ENCODE peak calls at places on chromosomes 2 and 18, in six cellular contexts. R, V, W, T, K and Y are unnamed samples.

GRCh38 chr2:43347751-43348150 is 121.3 kb upstream of the ZFP36L2 start:
- DNase-seq in R (no peak), V (no peak), W (no peak), T (no peak), K (no peak), Y (no peak)

GRCh38 chr2:236656721-236657120 is 87.1 kb downstream of the ACKR3 start:
- DNase-seq in R (no peak), V (no peak), W (no peak), T (no peak), K (peak), Y (peak)

GRCh38 chr18:63736856-63737255 is 34.1 kb downstream of the SERPINB11 start:
- DNase-seq in R (no peak), V (no peak), W (no peak), T (no peak), K (no peak), Y (no peak)

GRCh38 chr2:33104726-33105125 is 158.0 kb downstream of the LTBP1 start:
- DNase-seq in R (no peak), V (no peak), W (peak), T (no peak), K (no peak), Y (no peak)

GRCh38 chr2:61750624-61751023 is 103.2 kb downstream of the FAM161A start:
- DNase-seq in R (no peak), V (no peak), W (no peak), T (no peak), K (no peak), Y (no peak)

GRCh38 chr18:35582310-35582682 is 756 bp downstream of the GALNT1 start:
- DNase-seq in R (no peak), V (no peak), W (no peak), T (no peak), K (no peak), Y (no peak)

GRCh38 chr2:164420787-164421186 is 200.5 kb downstream of the GRB14 start:
- DNase-seq in R (no peak), V (no peak), W (no peak), T (no peak), K (no peak), Y (no peak)

GRCh38 chr2:152387046-152387445 is 52.1 kb downstream of the FMNL2 start:
- DNase-seq in R (no peak), V (no peak), W (no peak), T (no peak), K (no peak), Y (no peak)

GRCh38 chr2:196263181-196263747 is 91.9 kb upstream of the STK17B start:
- DNase-seq in R (no peak), V (peak), W (no peak), T (no peak), K (no peak), Y (no peak)

GRCh38 chr2:128457006-128457604 is 138.4 kb upstream of the HS6ST1 start:
- DNase-seq in R (peak), V (no peak), W (peak), T (no peak), K (peak), Y (peak)

GRCh38 chr2:84821806-84822205 is 59.1 kb downstream of the TRABD2A start:
- DNase-seq in R (no peak), V (no peak), W (no peak), T (no peak), K (no peak), Y (no peak)

GRCh38 chr2:33469238-33469637 is 7.2 kb upstream of the RASGRP3 start:
- DNase-seq in R (no peak), V (no peak), W (no peak), T (no peak), K (no peak), Y (no peak)

GRCh38 chr2:23803275-23803964 is 123.5 kb downstream of the ATAD2B start:
- DNase-seq in R (no peak), V (no peak), W (no peak), T (no peak), K (no peak), Y (no peak)

GRCh38 chr2:121955313-121956211 is 200.1 kb downstream of the TSN start:
- DNase-seq in R (no peak), V (no peak), W (no peak), T (no peak), K (no peak), Y (no peak)

GRCh38 chr2:64857581-64858471 is 131.4 kb upstream of the SLC1A4 start:
- DNase-seq in R (no peak), V (no peak), W (peak), T (peak), K (no peak), Y (no peak)

GRCh38 chr2:9378433-9379371 is 44.6 kb downstream of the ITGB1BP1 start:
- DNase-seq in R (no peak), V (no peak), W (no peak), T (peak), K (no peak), Y (peak)

GRCh38 chr18:79568543-79569205 is 110.9 kb upstream of the CTDP1 start:
- DNase-seq in R (peak), V (no peak), W (no peak), T (peak), K (peak), Y (peak)

GRCh38 chr2:30306522-30306921 is 75.2 kb downstream of the LBH start:
- DNase-seq in R (no peak), V (no peak), W (no peak), T (no peak), K (no peak), Y (no peak)

GRCh38 chr2:67641709-67642397 is 244.7 kb downstream of the ETAA1 start:
- DNase-seq in R (no peak), V (no peak), W (no peak), T (no peak), K (no peak), Y (no peak)

GRCh38 chr2:188450740-188451480 is 159.2 kb downstream of the GULP1 start:
- DNase-seq in R (no peak), V (no peak), W (no peak), T (no peak), K (no peak), Y (no peak)

GRCh38 chr2:8602809-8603208 is 79.0 kb upstream of the ID2 start:
- DNase-seq in R (no peak), V (peak), W (no peak), T (no peak), K (no peak), Y (no peak)

GRCh38 chr18:54737986-54738385 is 90.3 kb upstream of the RAB27B start:
- DNase-seq in R (no peak), V (no peak), W (no peak), T (no peak), K (no peak), Y (no peak)

GRCh38 chr2:160156665-160157064 is 43.4 kb downstream of the ITGB6 start:
- DNase-seq in R (no peak), V (no peak), W (no peak), T (no peak), K (no peak), Y (no peak)

GRCh38 chr2:239910851-239911629 is 114.1 kb downstream of the NDUFA10 start:
- DNase-seq in R (no peak), V (peak), W (no peak), T (no peak), K (peak), Y (no peak)

GRCh38 chr2:172358784-172359556 is 68.4 kb upstream of the ITGA6 start:
- DNase-seq in R (no peak), V (no peak), W (no peak), T (no peak), K (no peak), Y (no peak)

GRCh38 chr2:55168221-55169154 is 63.6 kb downstream of the CLHC1 start:
- DNase-seq in R (peak), V (peak), W (peak), T (peak), K (no peak), Y (no peak)

GRCh38 chr2:239311132-239312040 is 89.4 kb downstream of the HDAC4 start:
- DNase-seq in R (peak), V (no peak), W (no peak), T (peak), K (peak), Y (peak)

GRCh38 chr2:133477614-133477990 is 90.7 kb downstream of the NCKAP5 start:
- DNase-seq in R (no peak), V (no peak), W (no peak), T (no peak), K (no peak), Y (no peak)

GRCh38 chr2:223800908-223801307 is 36.5 kb downstream of the AP1S3 start:
- DNase-seq in R (no peak), V (no peak), W (no peak), T (no peak), K (no peak), Y (no peak)

GRCh38 chr2:23617167-23617787 is 232.3 kb downstream of the KLHL29 start:
- DNase-seq in R (no peak), V (no peak), W (no peak), T (peak), K (peak), Y (no peak)

GRCh38 chr2:112161431-112162145 is 23.4 kb downstream of the FBLN7 start:
- DNase-seq in R (no peak), V (no peak), W (no peak), T (no peak), K (no peak), Y (peak)

GRCh38 chr2:38095996-38096861 is 20.3 kb upstream of the CYP1B1 start:
- DNase-seq in R (no peak), V (peak), W (peak), T (no peak), K (no peak), Y (no peak)

GRCh38 chr2:207135801-207136457 is 29.8 kb downstream of the KLF7 start:
- DNase-seq in R (no peak), V (peak), W (no peak), T (no peak), K (no peak), Y (no peak)

GRCh38 chr2:160956243-160956802 is 203.9 kb upstream of the TANK start:
- DNase-seq in R (no peak), V (no peak), W (no peak), T (peak), K (no peak), Y (peak)

GRCh38 chr2:52084760-52085159 is 1052.8 kb upstream of the NRXN1 start:
- DNase-seq in R (no peak), V (no peak), W (no peak), T (no peak), K (no peak), Y (no peak)

GRCh38 chr2:20496942-20497341 is 50.1 kb downstream of the RHOB start:
- DNase-seq in R (no peak), V (no peak), W (no peak), T (peak), K (no peak), Y (no peak)

GRCh38 chr2:182666674-182667320 is 49.3 kb upstream of the DNAJC10 start:
- DNase-seq in R (no peak), V (peak), W (peak), T (no peak), K (no peak), Y (no peak)

GRCh38 chr18:49006641-49007136 is 55.9 kb upstream of the SMAD7 start:
- DNase-seq in R (no peak), V (no peak), W (peak), T (no peak), K (peak), Y (no peak)

GRCh38 chr2:190504912-190505311 is 29.6 kb downstream of the NEMP2 start:
- DNase-seq in R (no peak), V (no peak), W (no peak), T (no peak), K (no peak), Y (no peak)

GRCh38 chr2:98334439-98335078 is 11.7 kb upstream of the CNGA3 start:
- DNase-seq in R (no peak), V (no peak), W (peak), T (no peak), K (no peak), Y (no peak)

DNA sequence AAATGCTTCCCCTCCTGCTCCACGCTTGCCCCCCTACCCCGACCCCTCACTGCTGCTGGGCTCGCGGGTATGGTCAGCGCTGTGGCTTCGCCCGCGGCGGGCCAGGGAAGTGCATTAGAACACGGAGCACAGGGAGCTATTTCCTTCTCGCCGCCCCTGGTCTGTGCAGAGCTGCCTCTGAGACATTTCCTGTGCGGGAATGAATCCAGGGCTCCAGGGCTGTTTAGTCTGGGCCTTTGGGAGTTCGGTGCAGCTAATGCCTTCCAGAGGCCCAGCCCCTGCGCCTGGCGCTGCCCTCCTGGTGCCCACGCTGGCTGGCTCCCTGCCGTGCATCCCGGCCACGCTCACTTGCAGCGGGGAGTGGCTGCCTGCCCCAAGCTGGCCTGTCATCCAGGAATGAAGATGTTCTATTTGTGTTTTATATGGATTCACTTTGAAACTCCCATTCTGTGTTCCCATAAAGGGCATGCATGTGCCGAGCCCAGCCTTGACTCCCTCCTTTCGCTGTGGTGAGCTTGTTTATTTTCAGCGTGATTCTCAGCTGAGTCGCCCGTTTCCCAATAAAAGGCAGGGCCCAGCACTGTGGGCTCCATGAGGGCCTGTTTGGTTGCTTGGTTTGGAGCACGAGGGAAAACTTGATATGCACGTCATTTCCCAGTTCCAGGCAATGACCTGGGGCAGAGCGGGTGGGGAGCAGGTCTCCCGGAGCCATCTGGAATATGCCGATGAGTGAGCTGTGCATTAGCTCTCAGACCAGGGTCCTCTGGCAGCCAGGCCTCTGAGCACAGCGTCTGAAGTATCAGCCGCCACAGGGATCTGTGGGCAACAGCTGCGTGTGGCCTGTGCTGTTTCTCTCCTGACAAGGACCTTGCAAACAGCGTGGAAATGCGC is 42.7 kb downstream of the SH3RF3 start:
- DNase-seq in R (peak), V (no peak), W (no peak), T (peak), K (no peak), Y (no peak)
- TF ChIP-seq POLR2AphosphoS5 in R (peak), V (no peak), W (no peak), T (peak), K (peak), Y (peak)

DNA sequence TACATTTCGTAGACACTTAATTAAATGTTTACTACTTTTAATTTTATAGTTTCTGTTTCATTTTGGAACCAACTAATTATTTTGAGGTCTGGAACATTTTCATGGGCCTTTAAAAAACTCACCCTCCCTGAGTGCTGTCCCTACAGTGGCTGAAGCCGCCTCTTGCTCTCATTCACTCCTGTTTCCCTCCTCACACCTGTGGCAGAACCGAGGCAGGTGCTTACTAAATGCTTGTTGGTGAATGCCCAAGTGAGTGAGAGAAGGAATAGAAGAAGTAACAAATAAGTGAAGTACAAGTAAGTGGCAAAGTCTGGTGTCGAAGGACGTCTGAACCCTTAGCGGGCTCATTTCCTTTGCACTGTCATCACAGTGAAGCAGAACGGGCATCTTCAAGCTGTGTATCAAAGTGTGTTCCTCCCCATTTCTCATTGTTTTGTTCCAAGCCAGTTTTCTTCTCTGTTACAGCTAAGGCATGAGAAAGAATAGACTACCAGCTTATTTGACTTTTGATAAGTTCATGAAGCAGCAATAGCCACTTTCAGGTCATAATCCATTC is 135.3 kb downstream of the RHBDD1 start:
- DNase-seq in R (no peak), V (no peak), W (no peak), T (no peak), K (no peak), Y (no peak)
- H3K4me3 ChIP-seq in R (no peak), V (no peak), W (no peak), T (no peak), K (peak), Y (no peak)

GRCh38 chr2:7436096-7436906 is 519.1 kb downstream of the RNF144A start:
- DNase-seq in R (no peak), V (no peak), W (no peak), T (peak), K (no peak), Y (no peak)
- TF ChIP-seq POLR2AphosphoS5 in R (peak), V (no peak), W (no peak), T (peak), K (no peak), Y (no peak)

GRCh38 chr2:120442923-120443571 is 97.1 kb downstream of the INHBB start:
- DNase-seq in R (peak), V (no peak), W (peak), T (peak), K (peak), Y (peak)
- H3K4me3 ChIP-seq in R (peak), V (no peak), W (peak), T (peak), K (peak), Y (peak)

GRCh38 chr2:46780411-46780800 is 135.2 kb downstream of the MCFD2 start:
- DNase-seq in R (no peak), V (no peak), W (no peak), T (peak), K (no peak), Y (no peak)
- TF ChIP-seq POLR2AphosphoS5 in R (no peak), V (no peak), W (no peak), T (peak), K (no peak), Y (no peak)

GRCh38 chr2:237701033-237701858 is 73.9 kb downstream of the LRRFIP1 start:
- DNase-seq in R (no peak), V (no peak), W (peak), T (no peak), K (peak), Y (peak)
- H3K4me3 ChIP-seq in R (peak), V (no peak), W (no peak), T (peak), K (peak), Y (no peak)

DNA sequence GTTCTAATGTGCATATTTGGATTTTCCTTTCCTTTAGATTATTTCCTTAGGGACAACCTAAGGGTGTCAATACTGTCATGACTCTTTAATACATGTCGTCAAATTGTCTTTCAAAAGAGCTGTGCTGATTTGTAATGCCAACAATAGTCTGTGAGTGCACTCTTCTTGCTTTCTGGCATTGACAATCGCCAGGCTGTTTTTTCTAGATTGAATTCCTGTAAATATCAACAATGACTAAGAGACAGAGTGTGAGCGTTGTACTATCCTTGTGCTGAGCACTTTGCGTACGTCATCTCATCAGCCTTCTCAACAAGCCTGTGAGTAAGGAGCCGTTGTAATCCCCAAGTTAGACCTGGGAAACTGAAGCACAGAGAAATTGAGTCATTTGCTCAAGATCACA is 96.0 kb downstream of the ACOXL start:
- DNase-seq in R (no peak), V (no peak), W (no peak), T (no peak), K (no peak), Y (no peak)
- TF ChIP-seq POLR2AphosphoS5 in R (no peak), V (no peak), W (no peak), T (no peak), K (no peak), Y (no peak)